ENCODE peak calls at places on chromosomes 5 and 9, in six cellular contexts. One of them, this sample, is unnamed.

GRCh38 chr5:9894571-9895304 is 264.6 kb upstream of the TAS2R1 start:
- DNase-seq in HTR-8/SVneo: no peak
- DNase-seq in hypothalamus: no peak
- DNase-seq in adipocyte: no peak
- DNase-seq in M059J: peak
- DNase-seq in NCI-H774: no peak
- DNase-seq in this sample: no peak

GRCh38 chr5:135890867-135891266 is 4.8 kb downstream of the IL9 start:
- DNase-seq in HTR-8/SVneo: no peak
- DNase-seq in hypothalamus: no peak
- DNase-seq in adipocyte: no peak
- DNase-seq in M059J: peak
- DNase-seq in NCI-H774: no peak
- DNase-seq in this sample: no peak

GRCh38 chr5:54309751-54310432 is 481 bp downstream of the ARL15 start:
- DNase-seq in HTR-8/SVneo: peak
- DNase-seq in hypothalamus: peak
- DNase-seq in adipocyte: peak
- DNase-seq in M059J: peak
- DNase-seq in NCI-H774: peak
- DNase-seq in this sample: peak

GRCh38 chr5:1468247-1468612 is 23.0 kb upstream of the SLC6A3 start:
- DNase-seq in HTR-8/SVneo: peak
- DNase-seq in hypothalamus: peak
- DNase-seq in adipocyte: peak
- DNase-seq in M059J: no peak
- DNase-seq in NCI-H774: no peak
- DNase-seq in this sample: no peak

GRCh38 chr5:98975223-98975622 is 46.4 kb upstream of the CHD1 start:
- DNase-seq in HTR-8/SVneo: no peak
- DNase-seq in hypothalamus: no peak
- DNase-seq in adipocyte: no peak
- DNase-seq in M059J: peak
- DNase-seq in NCI-H774: no peak
- DNase-seq in this sample: no peak

GRCh38 chr5:8019719-8020218 is 150.8 kb downstream of the MTRR start:
- DNase-seq in HTR-8/SVneo: no peak
- DNase-seq in hypothalamus: no peak
- DNase-seq in adipocyte: no peak
- DNase-seq in M059J: no peak
- DNase-seq in NCI-H774: no peak
- DNase-seq in this sample: no peak

GRCh38 chr9:12961276-12961809 is 186.5 kb downstream of the LURAP1L start:
- DNase-seq in HTR-8/SVneo: no peak
- DNase-seq in hypothalamus: no peak
- DNase-seq in adipocyte: peak
- DNase-seq in M059J: no peak
- DNase-seq in NCI-H774: no peak
- DNase-seq in this sample: no peak

GRCh38 chr5:83925952-83926351 is 205.3 kb upstream of the HAPLN1 start:
- DNase-seq in HTR-8/SVneo: peak
- DNase-seq in hypothalamus: no peak
- DNase-seq in adipocyte: peak
- DNase-seq in M059J: peak
- DNase-seq in NCI-H774: no peak
- DNase-seq in this sample: no peak

GRCh38 chr9:98860871-98861293 is 53.4 kb downstream of the GALNT12 start:
- DNase-seq in HTR-8/SVneo: peak
- DNase-seq in hypothalamus: peak
- DNase-seq in adipocyte: peak
- DNase-seq in M059J: peak
- DNase-seq in NCI-H774: no peak
- DNase-seq in this sample: peak

GRCh38 chr9:2157277-2158105 is 142.3 kb downstream of the SMARCA2 start:
- DNase-seq in HTR-8/SVneo: peak
- DNase-seq in hypothalamus: peak
- DNase-seq in adipocyte: peak
- DNase-seq in M059J: peak
- DNase-seq in NCI-H774: peak
- DNase-seq in this sample: no peak

GRCh38 chr5:102453716-102454115 is 45.1 kb downstream of the SLCO6A1 start:
- DNase-seq in HTR-8/SVneo: no peak
- DNase-seq in hypothalamus: no peak
- DNase-seq in adipocyte: peak
- DNase-seq in M059J: peak
- DNase-seq in NCI-H774: no peak
- DNase-seq in this sample: no peak

GRCh38 chr5:43193952-43194321 is 1.9 kb downstream of the NIM1K start:
- DNase-seq in HTR-8/SVneo: no peak
- DNase-seq in hypothalamus: peak
- DNase-seq in adipocyte: no peak
- DNase-seq in M059J: no peak
- DNase-seq in NCI-H774: no peak
- DNase-seq in this sample: no peak

GRCh38 chr5:134226441-134227192 is 744 bp upstream of the PPP2CA start:
- DNase-seq in HTR-8/SVneo: no peak
- DNase-seq in hypothalamus: peak
- DNase-seq in adipocyte: peak
- DNase-seq in M059J: no peak
- DNase-seq in NCI-H774: peak
- DNase-seq in this sample: peak

GRCh38 chr5:82404382-82404945 is 126.3 kb upstream of the RPS23 start:
- DNase-seq in HTR-8/SVneo: no peak
- DNase-seq in hypothalamus: no peak
- DNase-seq in adipocyte: no peak
- DNase-seq in M059J: no peak
- DNase-seq in NCI-H774: no peak
- DNase-seq in this sample: no peak

GRCh38 chr5:1063661-1064382 is 48.0 kb downstream of the SLC12A7 start:
- DNase-seq in HTR-8/SVneo: no peak
- DNase-seq in hypothalamus: no peak
- DNase-seq in adipocyte: no peak
- DNase-seq in M059J: no peak
- DNase-seq in NCI-H774: no peak
- DNase-seq in this sample: no peak

GRCh38 chr9:21890696-21891095 is 88.3 kb downstream of the MTAP start:
- DNase-seq in HTR-8/SVneo: no peak
- DNase-seq in hypothalamus: no peak
- DNase-seq in adipocyte: no peak
- DNase-seq in M059J: no peak
- DNase-seq in NCI-H774: no peak
- DNase-seq in this sample: no peak

GRCh38 chr9:126204197-126204596 is 122.4 kb upstream of the MVB12B start:
- DNase-seq in HTR-8/SVneo: no peak
- DNase-seq in hypothalamus: no peak
- DNase-seq in adipocyte: no peak
- DNase-seq in M059J: no peak
- DNase-seq in NCI-H774: no peak
- DNase-seq in this sample: no peak

GRCh38 chr9:117413346-117414219 is 1.3 kb downstream of the ASTN2 start:
- DNase-seq in HTR-8/SVneo: no peak
- DNase-seq in hypothalamus: peak
- DNase-seq in adipocyte: no peak
- DNase-seq in M059J: no peak
- DNase-seq in NCI-H774: peak
- DNase-seq in this sample: no peak

GRCh38 chr5:150208187-150209015 is 18.5 kb downstream of the SLC6A7 start:
- DNase-seq in HTR-8/SVneo: peak
- DNase-seq in hypothalamus: no peak
- DNase-seq in adipocyte: peak
- DNase-seq in M059J: peak
- DNase-seq in NCI-H774: no peak
- DNase-seq in this sample: no peak

GRCh38 chr5:180338001-180338707 is 15.0 kb downstream of the GFPT2 start:
- DNase-seq in HTR-8/SVneo: no peak
- DNase-seq in hypothalamus: no peak
- DNase-seq in adipocyte: no peak
- DNase-seq in M059J: no peak
- DNase-seq in NCI-H774: no peak
- DNase-seq in this sample: no peak

GRCh38 chr9:14640967-14641366 is 52.3 kb downstream of the ZDHHC21 start:
- DNase-seq in HTR-8/SVneo: no peak
- DNase-seq in hypothalamus: no peak
- DNase-seq in adipocyte: no peak
- DNase-seq in M059J: no peak
- DNase-seq in NCI-H774: no peak
- DNase-seq in this sample: no peak

GRCh38 chr5:41191249-41191648 is 22.1 kb downstream of the C6 start:
- DNase-seq in HTR-8/SVneo: no peak
- DNase-seq in hypothalamus: no peak
- DNase-seq in adipocyte: no peak
- DNase-seq in M059J: peak
- DNase-seq in NCI-H774: no peak
- DNase-seq in this sample: no peak

GRCh38 chr9:98993570-98993945 is 49.9 kb downstream of the COL15A1 start:
- DNase-seq in HTR-8/SVneo: no peak
- DNase-seq in hypothalamus: peak
- DNase-seq in adipocyte: no peak
- DNase-seq in M059J: peak
- DNase-seq in NCI-H774: no peak
- DNase-seq in this sample: no peak

GRCh38 chr9:128244443-128245226 is 31.2 kb downstream of the GOLGA2 start:
- DNase-seq in HTR-8/SVneo: no peak
- DNase-seq in hypothalamus: peak
- DNase-seq in adipocyte: peak
- DNase-seq in M059J: no peak
- DNase-seq in NCI-H774: no peak
- DNase-seq in this sample: peak

GRCh38 chr5:11602298-11602697 is 301.9 kb downstream of the CTNND2 start:
- DNase-seq in HTR-8/SVneo: no peak
- DNase-seq in hypothalamus: peak
- DNase-seq in adipocyte: no peak
- DNase-seq in M059J: no peak
- DNase-seq in NCI-H774: no peak
- DNase-seq in this sample: no peak

GRCh38 chr9:114914139-114914538 is 16.3 kb downstream of the TNFSF8 start:
- DNase-seq in HTR-8/SVneo: no peak
- DNase-seq in hypothalamus: no peak
- DNase-seq in adipocyte: peak
- DNase-seq in M059J: no peak
- DNase-seq in NCI-H774: no peak
- DNase-seq in this sample: no peak

GRCh38 chr9:124457079-124457886 is 7.0 kb downstream of the ADGRD2 start:
- DNase-seq in HTR-8/SVneo: no peak
- DNase-seq in hypothalamus: no peak
- DNase-seq in adipocyte: no peak
- DNase-seq in M059J: no peak
- DNase-seq in NCI-H774: no peak
- DNase-seq in this sample: no peak

GRCh38 chr5:124773291-124774001 is 27.0 kb upstream of the ZNF608 start:
- DNase-seq in HTR-8/SVneo: no peak
- DNase-seq in hypothalamus: no peak
- DNase-seq in adipocyte: peak
- DNase-seq in M059J: no peak
- DNase-seq in NCI-H774: no peak
- DNase-seq in this sample: no peak

GRCh38 chr5:180602481-180603075 is 11.3 kb upstream of the SCGB3A1 start:
- DNase-seq in HTR-8/SVneo: no peak
- DNase-seq in hypothalamus: no peak
- DNase-seq in adipocyte: no peak
- DNase-seq in M059J: no peak
- DNase-seq in NCI-H774: no peak
- DNase-seq in this sample: no peak

GRCh38 chr5:22908129-22908528 is 55.0 kb upstream of the CDH12 start:
- DNase-seq in HTR-8/SVneo: no peak
- DNase-seq in hypothalamus: no peak
- DNase-seq in adipocyte: no peak
- DNase-seq in M059J: no peak
- DNase-seq in NCI-H774: no peak
- DNase-seq in this sample: no peak

GRCh38 chr5:39675676-39676075 is 250.9 kb upstream of the DAB2 start:
- DNase-seq in HTR-8/SVneo: no peak
- DNase-seq in hypothalamus: no peak
- DNase-seq in adipocyte: peak
- DNase-seq in M059J: no peak
- DNase-seq in NCI-H774: no peak
- DNase-seq in this sample: no peak

GRCh38 chr9:121698627-121699270 is 47.3 kb downstream of the DAB2IP start:
- DNase-seq in HTR-8/SVneo: peak
- DNase-seq in hypothalamus: no peak
- DNase-seq in adipocyte: peak
- DNase-seq in M059J: no peak
- DNase-seq in NCI-H774: peak
- DNase-seq in this sample: no peak

GRCh38 chr9:126523621-126524111 is 90.1 kb upstream of the LMX1B start:
- DNase-seq in HTR-8/SVneo: no peak
- DNase-seq in hypothalamus: no peak
- DNase-seq in adipocyte: no peak
- DNase-seq in M059J: no peak
- DNase-seq in NCI-H774: no peak
- DNase-seq in this sample: peak

GRCh38 chr5:165209101-165209727 is 1703.8 kb downstream of the MAT2B start:
- DNase-seq in HTR-8/SVneo: peak
- DNase-seq in hypothalamus: no peak
- DNase-seq in adipocyte: peak
- DNase-seq in M059J: peak
- DNase-seq in NCI-H774: no peak
- DNase-seq in this sample: no peak

GRCh38 chr5:113081881-113082546 is 105.4 kb downstream of the DCP2 start:
- DNase-seq in HTR-8/SVneo: no peak
- DNase-seq in hypothalamus: peak
- DNase-seq in adipocyte: peak
- DNase-seq in M059J: peak
- DNase-seq in NCI-H774: no peak
- DNase-seq in this sample: no peak

GRCh38 chr9:16252631-16253030 is 617.8 kb downstream of the BNC2 start:
- DNase-seq in HTR-8/SVneo: no peak
- DNase-seq in hypothalamus: no peak
- DNase-seq in adipocyte: no peak
- DNase-seq in M059J: no peak
- DNase-seq in NCI-H774: no peak
- DNase-seq in this sample: no peak